ENCODE peak calls at places on chromosome 12, in six cellular contexts. F is uterus, V is astrocyte, I is HFF-Myc, K is small intestine, O is breast epithelium. S is an unnamed sample.
A peak's percentile ranks its signal among the peaks of the same experiment; 100 is the strongest.

GRCh38 chr12:89707992-89708792 is 446 bp downstream of the ATP2B1 start:
- DNase-seq in F (peak; percentile 34), O (peak; percentile 26), I (no peak), V (no peak), K (peak; percentile 41), S (peak; percentile 14)

GRCh38 chr12:104686196-104686595 is 229.4 kb downstream of the CHST11 start:
- DNase-seq in F (no peak), V (peak; percentile 60), O (no peak), I (no peak), K (no peak), S (no peak)

GRCh38 chr12:127642208-127642607 is 624.8 kb upstream of the TMEM132C start:
- DNase-seq in F (no peak), K (no peak), O (no peak), V (no peak), I (no peak), S (no peak)

GRCh38 chr12:1185460-1186182 is 194.6 kb downstream of the ERC1 start:
- DNase-seq in K (no peak), O (no peak), F (no peak), I (no peak), V (no peak), S (no peak)

GRCh38 chr12:118354903-118355302 is 17.8 kb downstream of the TAOK3 start:
- DNase-seq in I (no peak), K (no peak), O (no peak), V (peak; percentile 50), F (no peak), S (no peak)

GRCh38 chr12:67647547-67648305 is 819 bp upstream of the DYRK2 start:
- DNase-seq in O (peak; percentile 80), K (peak; percentile 95), V (peak; percentile 84), I (peak; percentile 80), F (peak; percentile 75), S (peak; percentile 89)

GRCh38 chr12:67599691-67600090 is 48.9 kb upstream of the DYRK2 start:
- DNase-seq in I (no peak), O (no peak), V (no peak), F (no peak), K (no peak), S (no peak)

GRCh38 chr12:27965411-27965810 is 7.1 kb downstream of the PTHLH start:
- DNase-seq in F (no peak), K (no peak), V (peak; percentile 87), O (no peak), I (no peak), S (no peak)

GRCh38 chr12:115370650-115371049 is 686.7 kb upstream of the TBX3 start:
- DNase-seq in V (no peak), K (no peak), F (no peak), I (no peak), O (no peak), S (no peak)

GRCh38 chr12:95608252-95609033 is 57.2 kb upstream of the USP44 start:
- DNase-seq in K (peak; percentile 34), V (peak; percentile 95), I (no peak), O (peak; percentile 67), F (peak; percentile 36), S (peak; percentile 83)

GRCh38 chr12:128551266-128552025 is 272.3 kb downstream of the SLC15A4 start:
- DNase-seq in V (no peak), F (no peak), I (no peak), O (no peak), K (peak; percentile 13), S (no peak)

GRCh38 chr12:67366530-67367196 is 97.5 kb downstream of the CAND1 start:
- DNase-seq in K (no peak), V (peak; percentile 82), O (no peak), I (peak; percentile 58), F (no peak), S (peak; percentile 56)

GRCh38 chr12:31370645-31371620 is 45.0 kb upstream of the SINHCAF start:
- DNase-seq in V (no peak), O (no peak), K (peak; percentile 96), F (no peak), I (no peak), S (no peak)

GRCh38 chr12:55983229-55983849 is 9.5 kb downstream of the RAB5B start:
- DNase-seq in I (no peak), K (no peak), V (no peak), O (no peak), F (no peak), S (no peak)

GRCh38 chr12:132622437-132623071 is 4.0 kb downstream of the P2RX2 start:
- DNase-seq in F (peak; percentile 78), V (peak; percentile 77), K (peak; percentile 25), I (no peak), O (no peak), S (peak; percentile 76)

GRCh38 chr12:88553941-88554658 is 26.2 kb downstream of the KITLG start:
- DNase-seq in I (peak; percentile 65), F (no peak), O (peak; percentile 54), K (no peak), V (peak; percentile 77), S (peak; percentile 53)

GRCh38 chr12:105508096-105508495 is 177.6 kb downstream of the C12orf75 start:
- DNase-seq in O (no peak), F (no peak), K (no peak), I (no peak), V (no peak), S (no peak)

GRCh38 chr12:108768591-108769500 is 37.5 kb upstream of the CORO1C start:
- DNase-seq in K (peak; percentile 75), I (no peak), V (no peak), F (no peak), O (no peak), S (no peak)

GRCh38 chr12:19410211-19410610 is 29.1 kb upstream of the AEBP2 start:
- DNase-seq in I (no peak), O (no peak), K (no peak), F (no peak), V (peak; percentile 29), S (no peak)

GRCh38 chr12:131863711-131864396 is 30.6 kb upstream of the ULK1 start:
- DNase-seq in K (no peak), F (no peak), I (no peak), O (no peak), V (no peak), S (no peak)

GRCh38 chr12:109212460-109213115 is 96.2 kb downstream of the ACACB start:
- DNase-seq in O (no peak), F (no peak), I (no peak), K (no peak), V (no peak), S (no peak)

GRCh38 chr12:45305904-45306303 is 90.0 kb downstream of the ANO6 start:
- DNase-seq in O (peak; percentile 29), V (no peak), F (peak; percentile 30), I (no peak), K (no peak), S (no peak)

GRCh38 chr12:58247633-58248032 is 306.3 kb downstream of the ATP23 start:
- DNase-seq in K (no peak), F (no peak), O (no peak), V (no peak), I (no peak), S (no peak)

DNA sequence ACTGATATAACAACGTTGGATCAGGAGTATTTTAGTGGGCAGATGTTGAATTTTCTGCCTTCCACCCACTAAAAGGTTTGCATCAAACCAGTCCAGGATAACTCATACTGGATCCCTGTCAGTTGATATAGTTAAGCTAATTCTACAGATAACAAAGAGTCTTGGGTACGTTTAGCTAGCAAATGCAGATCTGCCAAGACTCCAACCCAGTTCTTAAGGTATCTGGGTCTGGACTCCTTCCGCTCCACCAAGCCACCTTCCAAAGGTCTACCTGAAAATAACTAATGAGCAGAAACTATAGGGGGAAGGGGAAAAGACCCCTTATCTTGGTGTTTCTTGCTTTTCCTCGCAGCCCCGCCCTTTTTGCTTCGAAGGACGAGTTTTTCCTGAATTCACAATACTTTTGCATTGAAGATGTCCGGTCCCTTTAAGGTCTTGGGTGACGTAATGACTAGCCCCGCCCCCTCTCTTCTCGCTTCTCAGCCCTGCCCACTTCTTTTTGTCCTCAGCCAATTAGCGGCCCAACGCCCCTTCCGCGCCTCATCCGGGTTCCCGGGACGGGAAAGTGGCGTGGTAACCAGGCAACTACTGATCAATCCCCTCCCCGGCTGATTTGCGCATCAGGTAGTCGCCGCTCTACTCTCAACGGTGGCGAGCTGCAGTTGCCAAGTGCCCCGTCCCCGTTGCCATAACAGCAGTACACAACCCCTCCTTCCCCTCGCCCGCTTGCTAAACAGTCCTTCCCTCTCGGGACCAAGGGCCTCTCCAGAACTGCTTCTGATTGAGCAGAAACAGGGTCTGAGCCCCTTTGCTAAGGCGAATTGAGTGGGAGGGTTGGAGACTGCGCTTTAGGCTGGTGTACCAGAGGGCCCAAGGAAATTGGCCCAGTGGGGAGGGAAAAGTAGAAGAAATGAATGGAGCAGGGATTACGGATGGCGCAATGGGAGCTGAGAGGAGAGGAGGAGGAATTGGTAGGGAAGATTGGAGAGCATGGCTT is at the start of gene LRRC23:
- DNase-seq in F (peak; percentile 99), V (peak; percentile 87), K (peak; percentile 98), I (peak; percentile 89), O (peak; percentile 98), S (peak; percentile 96)
- H3K4me3 ChIP-seq in F (peak within 1 kb of the TSS; percentile 81), V (peak within 1 kb of the TSS; percentile 66), K (peak within 1 kb of the TSS; percentile 52), I (peak within 1 kb of the TSS; percentile 89), O (peak within 1 kb of the TSS; percentile 72), S (peak within 1 kb of the TSS; percentile 84)

GRCh38 chr12:24038211-24038997 is 88.9 kb upstream of the SOX5 start:
- DNase-seq in F (no peak), K (no peak), I (no peak), O (no peak), V (no peak), S (no peak)

GRCh38 chr12:24036438-24037204 is 87.2 kb upstream of the SOX5 start:
- DNase-seq in V (no peak), O (no peak), F (no peak), K (no peak), I (no peak), S (no peak)

GRCh38 chr12:24034894-24035293 is 85.4 kb upstream of the SOX5 start:
- DNase-seq in O (no peak), V (no peak), I (no peak), K (no peak), F (no peak), S (no peak)

GRCh38 chr12:24039113-24039525 is 89.6 kb upstream of the SOX5 start:
- DNase-seq in I (no peak), V (peak; percentile 96), K (no peak), O (no peak), F (no peak), S (peak; percentile 86)

GRCh38 chr12:24034160-24034559 is 84.7 kb upstream of the SOX5 start:
- DNase-seq in V (peak; percentile 22), K (no peak), O (no peak), F (no peak), I (no peak), S (no peak)
- H3K4me3 ChIP-seq in V (no peak overlapping the region), K (no peak overlapping the region), O (no peak overlapping the region), F (no peak overlapping the region), I (no peak overlapping the region), S (no peak overlapping the region)

DNA sequence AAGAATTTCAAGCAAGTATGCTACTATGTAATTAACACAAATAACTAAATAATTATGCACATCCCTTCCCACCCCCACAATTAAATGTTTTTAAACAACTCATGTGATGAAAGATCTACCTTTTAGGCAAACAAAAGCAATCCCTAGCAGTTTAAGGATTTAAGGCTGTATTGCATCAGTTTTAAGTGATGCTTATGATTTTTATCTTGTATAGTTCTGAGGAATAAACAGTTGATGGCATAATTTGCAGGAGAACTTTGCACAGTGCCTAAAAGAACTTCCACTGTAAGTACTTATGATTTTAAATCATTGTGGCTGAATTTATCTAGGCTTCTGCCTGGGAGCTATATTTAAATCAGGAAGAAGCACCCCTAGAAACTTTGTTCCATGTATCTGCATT is 388.7 kb downstream of the BCAT1 start:
- DNase-seq in K (no peak), F (no peak), I (no peak), O (no peak), V (no peak), S (no peak)
- H3K4me3 ChIP-seq in K (no peak overlapping the region), F (peak overlapping the region; percentile 66), I (no peak overlapping the region), O (no peak overlapping the region), V (no peak overlapping the region), S (no peak overlapping the region)

GRCh38 chr12:49537231-49537708 is 1.6 kb upstream of the KCNH3 start:
- DNase-seq in K (no peak), I (no peak), O (peak; percentile 12), F (no peak), V (no peak), S (no peak)
- H3K4me3 ChIP-seq in K (no peak overlapping the region), I (peak overlapping the region; percentile 25), O (peak overlapping the region; percentile 56), F (no peak overlapping the region), V (peak overlapping the region; percentile 6), S (no peak overlapping the region)

S was measured in brain microvascular endothelial cell.